ENCODE peak calls at places on chromosomes 6 and 20, in seven cellular contexts. A is cardiac muscle cell, O is AG04450, M is psoas muscle, J is breast epithelium, E is ovary, C is right atrium auricular region. S is an unnamed sample.

GRCh38 chr6:43454290-43455033 is 886 bp downstream of the DLK2 start:
- DNase-seq in A (peak), O (peak), M (peak), J (peak), E (peak), C (peak), S (peak)

GRCh38 chr20:42740191-42740870 is 449.4 kb downstream of the PTPRT start:
- DNase-seq in A (no peak), O (no peak), M (no peak), J (no peak), E (no peak), C (no peak), S (no peak)

GRCh38 chr6:108477034-108477433 is 83.7 kb upstream of the FOXO3 start:
- DNase-seq in A (no peak), O (no peak), M (no peak), J (no peak), E (no peak), C (no peak), S (no peak)

GRCh38 chr20:9635756-9636155 is 121.4 kb downstream of the LAMP5 start:
- DNase-seq in A (no peak), O (no peak), M (no peak), J (no peak), E (no peak), C (no peak), S (no peak)

GRCh38 chr6:125301435-125302391 is at the start of gene HDDC2:
- DNase-seq in A (peak), O (no peak), M (peak), J (peak), E (peak), C (peak), S (peak)

GRCh38 chr20:62734881-62735280 is 26.2 kb downstream of the NTSR1 start:
- DNase-seq in A (no peak), O (no peak), M (no peak), J (peak), E (no peak), C (no peak), S (no peak)

GRCh38 chr6:158057213-158057987 is 75.7 kb downstream of the SYNJ2 start:
- DNase-seq in A (peak), O (peak), M (no peak), J (no peak), E (no peak), C (no peak), S (peak)

GRCh38 chr6:31113861-31114539 is 600 bp upstream of the PSORS1C1 start:
- DNase-seq in A (peak), O (no peak), M (no peak), J (no peak), E (no peak), C (no peak), S (no peak)

GRCh38 chr6:3410385-3411360 is 46.2 kb downstream of the SLC22A23 start:
- DNase-seq in A (peak), O (peak), M (no peak), J (no peak), E (no peak), C (no peak), S (no peak)

GRCh38 chr6:32178547-32179440 is 589 bp downstream of the RNF5 start:
- DNase-seq in A (peak), O (no peak), M (no peak), J (no peak), E (no peak), C (no peak), S (no peak)

GRCh38 chr6:38644951-38645350 is 5.2 kb upstream of the BTBD9 start:
- DNase-seq in A (no peak), O (no peak), M (no peak), J (no peak), E (no peak), C (no peak), S (no peak)

GRCh38 chr20:32664352-32665159 is 9.2 kb downstream of the C20orf203 start:
- DNase-seq in A (no peak), O (no peak), M (no peak), J (no peak), E (no peak), C (no peak), S (no peak)

GRCh38 chr6:116465246-116465645 is 4.1 kb downstream of the CALHM6 start:
- DNase-seq in A (no peak), O (no peak), M (no peak), J (no peak), E (no peak), C (no peak), S (no peak)

GRCh38 chr20:34180460-34181108 is 60.6 kb upstream of the ASIP start:
- DNase-seq in A (no peak), O (no peak), M (no peak), J (no peak), E (no peak), C (no peak), S (no peak)

GRCh38 chr20:22686097-22686496 is 101.7 kb upstream of the FOXA2 start:
- DNase-seq in A (peak), O (peak), M (peak), J (no peak), E (peak), C (no peak), S (no peak)

GRCh38 chr6:89458720-89459119 is 25.8 kb downstream of the ANKRD6 start:
- DNase-seq in A (no peak), O (no peak), M (no peak), J (no peak), E (no peak), C (no peak), S (no peak)

GRCh38 chr20:57620274-57620990 is at the start of gene ZBP1:
- DNase-seq in A (no peak), O (no peak), M (no peak), J (no peak), E (no peak), C (peak), S (peak)

GRCh38 chr20:63782051-63782471 is 42.5 kb downstream of the SLC2A4RG start:
- DNase-seq in A (no peak), O (no peak), M (no peak), J (no peak), E (no peak), C (no peak), S (no peak)

GRCh38 chr6:24935753-24936152 is at the start of gene RIPOR2:
- DNase-seq in A (no peak), O (no peak), M (no peak), J (no peak), E (no peak), C (no peak), S (no peak)

GRCh38 chr6:141513830-141514229 is 618.9 kb upstream of the GJE1 start:
- DNase-seq in A (peak), O (no peak), M (no peak), J (no peak), E (no peak), C (no peak), S (no peak)

GRCh38 chr6:139588076-139588639 is 213.7 kb upstream of the CITED2 start:
- DNase-seq in A (peak), O (no peak), M (no peak), J (no peak), E (no peak), C (no peak), S (no peak)

GRCh38 chr6:139588734-139589418 is 214.4 kb upstream of the CITED2 start:
- DNase-seq in A (peak), O (peak), M (no peak), J (no peak), E (no peak), C (no peak), S (no peak)

GRCh38 chr6:139590206-139590605 is 215.8 kb upstream of the CITED2 start:
- DNase-seq in A (no peak), O (no peak), M (no peak), J (no peak), E (no peak), C (no peak), S (no peak)

GRCh38 chr6:139586273-139586672 is 211.8 kb upstream of the CITED2 start:
- DNase-seq in A (no peak), O (no peak), M (no peak), J (no peak), E (no peak), C (no peak), S (no peak)

GRCh38 chr6:139587469-139587868 is 213.0 kb upstream of the CITED2 start:
- DNase-seq in A (peak), O (peak), M (no peak), J (no peak), E (no peak), C (no peak), S (no peak)
- H3K27ac ChIP-seq in A (peak), O (peak), M (peak), J (peak), E (no peak), C (no peak), S (no peak)

GRCh38 chr20:53594068-53595017 is 704 bp upstream of the ZNF217 start:
- DNase-seq in A (peak), O (peak), M (peak), J (peak), E (peak), C (peak), S (peak)
- TF ChIP-seq CTCF in A (peak), O (no peak), M (no peak), J (no peak), E (no peak), C (peak), S (no peak)

GRCh38 chr6:42020967-42021366 is 29.4 kb upstream of the TAF8 start:
- DNase-seq in A (no peak), O (no peak), M (no peak), J (no peak), E (no peak), C (no peak), S (no peak)

GRCh38 chr6:42013134-42013516 is 37.2 kb upstream of the TAF8 start:
- DNase-seq in A (no peak), O (no peak), M (no peak), J (no peak), E (no peak), C (no peak), S (no peak)

GRCh38 chr6:42021847-42022754 is 28.2 kb upstream of the TAF8 start:
- DNase-seq in A (peak), O (no peak), M (no peak), J (no peak), E (no peak), C (no peak), S (no peak)

GRCh38 chr6:42012501-42013133 is 37.7 kb upstream of the TAF8 start:
- DNase-seq in A (no peak), O (no peak), M (no peak), J (no peak), E (no peak), C (no peak), S (no peak)

DNA sequence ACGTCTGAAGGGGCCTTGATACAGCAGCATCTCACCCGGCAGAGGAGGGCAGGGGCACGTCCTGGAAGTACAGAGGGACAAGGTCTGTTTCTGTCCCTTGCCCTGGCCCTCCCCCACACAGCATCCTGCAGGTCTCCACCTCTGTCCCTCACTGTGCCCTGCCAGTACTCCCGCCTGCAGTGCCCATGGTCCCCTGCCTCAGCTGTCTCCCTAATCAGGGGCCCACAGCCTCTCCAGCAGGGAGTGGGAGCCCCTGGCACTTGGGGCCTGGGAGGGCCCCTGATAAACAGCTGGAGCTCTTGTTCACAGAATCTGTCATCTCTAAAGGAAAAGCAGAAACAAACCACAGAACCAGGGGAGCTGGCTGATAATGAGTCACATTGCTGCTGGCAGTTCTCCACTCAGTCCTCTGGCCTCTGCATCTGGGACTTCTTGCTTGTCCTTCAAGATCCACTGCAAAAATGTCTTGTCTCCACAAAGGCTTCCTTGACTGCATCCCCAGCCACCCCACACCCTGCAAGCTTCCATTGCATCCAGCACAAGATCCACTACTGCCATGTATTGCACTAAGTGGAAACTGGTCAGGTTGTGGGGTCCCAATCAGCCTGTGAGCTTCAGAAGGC is 33.2 kb upstream of the TAF8 start:
- DNase-seq in A (peak), O (peak), M (no peak), J (no peak), E (no peak), C (no peak), S (no peak)
- H3K27ac ChIP-seq in A (peak), O (peak), M (no peak), J (no peak), E (no peak), C (no peak), S (no peak)

DNA sequence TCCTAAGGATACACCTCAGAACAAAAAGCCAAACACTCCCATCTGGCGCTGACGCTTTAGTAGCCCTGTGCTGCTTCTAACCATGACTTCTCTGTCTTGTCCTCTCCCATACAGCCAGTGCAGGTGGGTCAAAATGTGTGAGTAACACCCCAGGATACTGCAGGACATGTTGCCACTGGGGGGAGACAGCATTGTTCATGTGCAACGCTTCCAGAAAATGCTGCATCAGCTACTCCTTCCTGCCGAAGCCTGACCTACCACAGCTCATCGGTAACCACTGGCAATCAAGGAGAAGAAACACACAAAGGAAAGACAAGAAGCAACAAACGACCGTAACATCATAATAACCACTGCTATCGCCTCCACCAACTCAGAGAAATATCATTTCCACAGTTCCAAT is 1.4 kb downstream of the DEFB132 start:
- DNase-seq in A (peak), O (no peak), M (no peak), J (no peak), E (no peak), C (peak), S (no peak)
- TF ChIP-seq CTCF in A (peak), O (peak), M (no peak), J (no peak), E (no peak), C (peak), S (no peak)